ENCODE peak calls at places on chromosomes 5 and 9, in five cellular contexts. D is cardiac fibroblast, Z is heart right ventricle, T is GM18507, W is SW480. I is an unnamed sample.
A peak's percentile ranks its signal among the peaks of the same experiment; 100 is the strongest.

GRCh38 chr5:93809430-93809829 is 68.0 kb upstream of the POU5F2 start:
- DNase-seq in D (no peak), Z (no peak), T (no peak), W (no peak), I (no peak)

GRCh38 chr5:143495124-143495523 is 91.6 kb upstream of the NR3C1 start:
- DNase-seq in D (peak; percentile 60), Z (no peak), T (no peak), W (no peak), I (no peak)

GRCh38 chr5:13412040-13412595 is 532.4 kb downstream of the DNAH5 start:
- DNase-seq in D (no peak), Z (no peak), T (no peak), W (no peak), I (no peak)

GRCh38 chr5:54063817-54064216 is 246.6 kb downstream of the ARL15 start:
- DNase-seq in D (peak; percentile 81), Z (no peak), T (no peak), W (no peak), I (no peak)

GRCh38 chr5:83492331-83492730 is 20.8 kb downstream of the VCAN start:
- DNase-seq in D (peak; percentile 21), Z (no peak), T (no peak), W (no peak), I (no peak)

GRCh38 chr5:100616981-100617380 is 81.8 kb downstream of the FAM174A start:
- DNase-seq in D (no peak), Z (no peak), T (no peak), W (no peak), I (no peak)

GRCh38 chr9:110650261-110650660 is 18.3 kb upstream of the MUSK start:
- DNase-seq in D (peak; percentile 34), Z (no peak), T (no peak), W (no peak), I (no peak)

GRCh38 chr5:135426102-135427082 is 20.8 kb downstream of the DCANP1 start:
- DNase-seq in D (peak; percentile 67), Z (no peak), T (no peak), W (peak; percentile 83), I (no peak)

GRCh38 chr9:136120438-136120844 is 1.8 kb upstream of the TMEM250 start:
- DNase-seq in D (no peak), Z (no peak), T (no peak), W (no peak), I (no peak)

GRCh38 chr5:44807269-44807668 is 1.5 kb upstream of the MRPS30 start:
- DNase-seq in D (no peak), Z (no peak), T (no peak), W (no peak), I (no peak)

GRCh38 chr5:66306105-66306843 is 162.2 kb downstream of the SREK1 start:
- DNase-seq in D (peak; percentile 78), Z (no peak), T (peak; percentile 18), W (peak; percentile 63), I (peak; percentile 56)

GRCh38 chr9:12916037-12916436 is 141.2 kb downstream of the LURAP1L start:
- DNase-seq in D (peak; percentile 69), Z (no peak), T (no peak), W (no peak), I (no peak)

I was measured in tibial nerve.